ENCODE peak calls at places on chromosomes 1 and 21, in eight cellular contexts. T is HEK293T, J is HT1080, E is OCI-LY7, A is hippocampal formation, C is fibroblast of mammary gland, U is right lobe of liver, Y is amniotic epithelial cell. O is an unnamed sample.

GRCh38 chr1:27574871-27575831 is 28.8 kb downstream of the AHDC1 start:
- DNase-seq in C (peak; percentile 75), E (no peak), T (peak; percentile 67), A (no peak), J (peak; percentile 56), U (no peak), Y (peak; percentile 74), O (peak; percentile 83)

GRCh38 chr1:53482441-53483153 is 23.4 kb downstream of the DMRTB1 start:
- DNase-seq in C (no peak), J (no peak), Y (no peak), T (no peak), E (no peak), A (no peak), U (no peak), O (no peak)

GRCh38 chr1:173888749-173889148 is 20.6 kb downstream of the ZBTB37 start:
- DNase-seq in E (no peak), Y (no peak), C (no peak), U (no peak), J (no peak), A (no peak), T (no peak), O (no peak)

GRCh38 chr1:13813398-13814012 is 113.5 kb downstream of the PRDM2 start:
- DNase-seq in E (peak; percentile 71), A (no peak), U (peak; percentile 49), J (no peak), Y (peak; percentile 29), C (peak; percentile 27), T (peak; percentile 80), O (peak; percentile 6)

GRCh38 chr1:241627453-241628329 is 12.5 kb downstream of the CHML start:
- DNase-seq in E (peak; percentile 81), A (peak; percentile 55), Y (peak; percentile 76), J (peak; percentile 66), T (peak; percentile 51), U (no peak), C (peak; percentile 86), O (peak; percentile 86)

GRCh38 chr1:67573481-67573880 is 111.5 kb upstream of the GADD45A start:
- DNase-seq in E (no peak), Y (no peak), J (no peak), C (no peak), U (no peak), A (no peak), T (no peak), O (no peak)

GRCh38 chr1:222454782-222455181 is 93.1 kb downstream of the HHIPL2 start:
- DNase-seq in Y (no peak), E (no peak), U (no peak), C (peak; percentile 62), J (no peak), T (no peak), A (no peak), O (peak; percentile 65)

GRCh38 chr1:118984990-118985608 is 3.0 kb downstream of the TBX15 start:
- DNase-seq in E (no peak), A (no peak), U (no peak), C (no peak), T (no peak), Y (no peak), J (no peak), O (peak; percentile 49)

GRCh38 chr21:22421416-22422190 is 1423.4 kb downstream of the NCAM2 start:
- DNase-seq in C (no peak), A (no peak), J (peak; percentile 43), U (no peak), E (no peak), T (no peak), Y (no peak), O (no peak)

GRCh38 chr1:9341301-9341845 is 48.7 kb downstream of the SPSB1 start:
- DNase-seq in Y (no peak), C (no peak), U (no peak), A (no peak), T (no peak), J (no peak), E (no peak), O (no peak)

GRCh38 chr1:66282343-66282852 is 251.6 kb upstream of the SGIP1 start:
- DNase-seq in T (no peak), A (no peak), C (peak; percentile 88), E (peak; percentile 85), Y (peak; percentile 71), J (peak; percentile 63), U (no peak), O (peak; percentile 76)

GRCh38 chr1:151728151-151728711 is 6.9 kb downstream of the RIIAD1 start:
- DNase-seq in E (no peak), T (no peak), U (no peak), C (peak; percentile 60), A (peak; percentile 63), J (no peak), Y (peak; percentile 43), O (peak; percentile 37)

GRCh38 chr1:225677350-225678124 is 24.6 kb upstream of the ENAH start:
- DNase-seq in J (no peak), Y (no peak), U (no peak), T (no peak), E (no peak), A (no peak), C (no peak), O (no peak)

GRCh38 chr21:36717901-36718465 is 19.1 kb downstream of the SIM2 start:
- DNase-seq in A (no peak), E (no peak), J (no peak), Y (no peak), T (no peak), U (no peak), C (no peak), O (no peak)

GRCh38 chr1:66412689-66413088 is 121.3 kb upstream of the SGIP1 start:
- DNase-seq in U (no peak), T (no peak), E (no peak), Y (peak; percentile 49), C (peak; percentile 49), A (no peak), J (peak; percentile 4), O (peak; percentile 22)

GRCh38 chr1:2952371-2952770 is 68.9 kb upstream of the ACTRT2 start:
- DNase-seq in J (no peak), Y (no peak), T (no peak), E (no peak), C (no peak), U (no peak), A (no peak), O (no peak)

GRCh38 chr1:68453060-68453665 is 3.4 kb upstream of the RPE65 start:
- DNase-seq in A (no peak), U (no peak), J (no peak), T (no peak), Y (no peak), C (no peak), E (no peak), O (peak; percentile 65)

GRCh38 chr1:167138703-167139102 is 44.8 kb downstream of the STYXL2 start:
- DNase-seq in A (no peak), T (no peak), Y (no peak), C (no peak), U (no peak), E (no peak), J (no peak), O (no peak)

GRCh38 chr1:239155466-239155865 is 230.9 kb upstream of the CHRM3 start:
- DNase-seq in J (no peak), Y (no peak), U (no peak), C (no peak), A (peak; percentile 23), T (no peak), E (no peak), O (no peak)

GRCh38 chr21:33047231-33047630 is 21.5 kb downstream of the OLIG2 start:
- DNase-seq in T (no peak), Y (peak; percentile 12), U (peak; percentile 26), E (no peak), A (no peak), C (peak; percentile 89), J (peak; percentile 59), O (peak; percentile 53)

GRCh38 chr1:43834280-43835140 is 99.1 kb upstream of the ARTN start:
- DNase-seq in Y (peak; percentile 29), T (no peak), C (peak; percentile 28), A (no peak), J (peak; percentile 99), U (no peak), E (peak; percentile 40), O (peak; percentile 95)